ENCODE peak calls at places on chromosome 21, in ten cellular contexts. H, G, Z, B, E, K, L, A, Y and N are unnamed samples.

GRCh38 chr21:35191754-35192153 is 142.7 kb upstream of the RUNX1 start:
- DNase-seq in H (no peak), G (no peak), Z (no peak), B (no peak), E (no peak), K (no peak), L (no peak), A (no peak), Y (no peak), N (no peak)

GRCh38 chr21:33682992-33683627 is 40.8 kb downstream of the ITSN1 start:
- DNase-seq in H (no peak), G (no peak), Z (no peak), B (no peak), E (peak), K (peak), L (no peak), A (no peak), Y (no peak), N (peak)

GRCh38 chr21:46144464-46145070 is 10.8 kb downstream of the FTCD start:
- DNase-seq in H (no peak), G (peak), Z (no peak), B (no peak), E (no peak), K (no peak), L (peak), A (no peak), Y (no peak), N (no peak)

GRCh38 chr21:33642027-33642895 is at the start of gene ITSN1:
- DNase-seq in H (peak), G (peak), Z (peak), B (peak), E (peak), K (peak), L (peak), A (peak), Y (peak), N (peak)

GRCh38 chr21:35754583-35754982 is 305.7 kb downstream of the SETD4 start:
- DNase-seq in H (no peak), G (no peak), Z (no peak), B (no peak), E (no peak), K (no peak), L (no peak), A (no peak), Y (no peak), N (no peak)

GRCh38 chr21:16116067-16116466 is 386.3 kb downstream of the USP25 start:
- DNase-seq in H (no peak), G (no peak), Z (no peak), B (no peak), E (no peak), K (no peak), L (no peak), A (no peak), Y (no peak), N (no peak)

GRCh38 chr21:43300496-43301423 is 126.2 kb downstream of the SIK1 start:
- DNase-seq in H (no peak), G (peak), Z (no peak), B (no peak), E (no peak), K (no peak), L (no peak), A (no peak), Y (no peak), N (no peak)

GRCh38 chr21:29098156-29098555 is 24.7 kb upstream of the CCT8 start:
- DNase-seq in H (no peak), G (no peak), Z (no peak), B (no peak), E (no peak), K (no peak), L (no peak), A (no peak), Y (no peak), N (no peak)

GRCh38 chr21:45013271-45013841 is 61.0 kb upstream of the ADARB1 start:
- DNase-seq in H (no peak), G (peak), Z (no peak), B (no peak), E (no peak), K (no peak), L (no peak), A (no peak), Y (no peak), N (no peak)

GRCh38 chr21:15278279-15278678 is 213.5 kb upstream of the NRIP1 start:
- DNase-seq in H (no peak), G (no peak), Z (no peak), B (no peak), E (no peak), K (no peak), L (no peak), A (no peak), Y (no peak), N (no peak)

GRCh38 chr21:35614412-35614901 is 445.9 kb downstream of the SETD4 start:
- DNase-seq in H (no peak), G (no peak), Z (no peak), B (no peak), E (peak), K (peak), L (no peak), A (no peak), Y (no peak), N (peak)

GRCh38 chr21:14533555-14534400 is 12.3 kb downstream of the SAMSN1 start:
- DNase-seq in H (no peak), G (no peak), Z (no peak), B (no peak), E (no peak), K (peak), L (no peak), A (no peak), Y (peak), N (peak)

GRCh38 chr21:42654179-42654912 is 925 bp downstream of the PDE9A start:
- DNase-seq in H (no peak), G (peak), Z (peak), B (peak), E (no peak), K (no peak), L (peak), A (no peak), Y (no peak), N (no peak)

GRCh38 chr21:35993875-35994490 is 66.3 kb downstream of the SETD4 start:
- DNase-seq in H (no peak), G (no peak), Z (no peak), B (no peak), E (no peak), K (no peak), L (no peak), A (no peak), Y (no peak), N (no peak)

GRCh38 chr21:44294391-44295162 is 5.3 kb upstream of the PFKL start:
- DNase-seq in H (peak), G (peak), Z (no peak), B (no peak), E (peak), K (peak), L (no peak), A (no peak), Y (no peak), N (peak)

GRCh38 chr21:34545079-34545884 is 33.3 kb upstream of the KCNE1 start:
- DNase-seq in H (no peak), G (no peak), Z (no peak), B (no peak), E (peak), K (peak), L (no peak), A (no peak), Y (no peak), N (peak)

GRCh38 chr21:41045534-41046268 is 122.3 kb upstream of the BACE2 start:
- DNase-seq in H (peak), G (no peak), Z (peak), B (peak), E (no peak), K (no peak), L (peak), A (no peak), Y (no peak), N (no peak)

GRCh38 chr21:22476726-22477646 is 1478.8 kb downstream of the NCAM2 start:
- DNase-seq in H (no peak), G (no peak), Z (no peak), B (no peak), E (no peak), K (no peak), L (no peak), A (no peak), Y (no peak), N (no peak)

GRCh38 chr21:41396452-41397107 is 29.5 kb upstream of the MX1 start:
- DNase-seq in H (peak), G (peak), Z (no peak), B (no peak), E (no peak), K (no peak), L (no peak), A (no peak), Y (no peak), N (no peak)

GRCh38 chr21:38223893-38224540 is 32.8 kb upstream of the KCNJ15 start:
- DNase-seq in H (no peak), G (no peak), Z (no peak), B (no peak), E (no peak), K (no peak), L (peak), A (no peak), Y (no peak), N (no peak)

GRCh38 chr21:28754127-28754611 is 238.5 kb downstream of the LTN1 start:
- DNase-seq in H (no peak), G (peak), Z (no peak), B (no peak), E (peak), K (peak), L (no peak), A (no peak), Y (no peak), N (no peak)

GRCh38 chr21:46361937-46362336 is 38.0 kb downstream of the PCNT start:
- DNase-seq in H (no peak), G (peak), Z (no peak), B (no peak), E (no peak), K (no peak), L (no peak), A (no peak), Y (no peak), N (no peak)

GRCh38 chr21:46550511-46550941 is 54.4 kb downstream of the S100B start:
- DNase-seq in H (peak), G (no peak), Z (no peak), B (no peak), E (no peak), K (no peak), L (no peak), A (no peak), Y (peak), N (no peak)

GRCh38 chr21:44870748-44871495 is 2.6 kb downstream of the PTTG1IP start:
- DNase-seq in H (peak), G (peak), Z (no peak), B (no peak), E (no peak), K (no peak), L (peak), A (no peak), Y (peak), N (peak)